ENCODE peak calls at places on chromosomes 4 and X, in four cellular contexts. Z, L, J and Y are unnamed samples.

GRCh38 chr4:20272411-20272872 is 20.7 kb downstream of the SLIT2 start:
- DNase-seq in Z (no peak), L (no peak), J (no peak), Y (no peak)

GRCh38 chr4:74235135-74235534 is 73.1 kb upstream of the EPGN start:
- DNase-seq in Z (no peak), L (no peak), J (no peak), Y (no peak)

GRCh38 chr4:173855015-173855414 is 325.0 kb upstream of the HAND2 start:
- DNase-seq in Z (no peak), L (no peak), J (no peak), Y (no peak)

GRCh38 chrX:386239-386767 is 404 bp downstream of the PPP2R3B start:
- DNase-seq in Z (no peak), L (no peak), J (peak; percentile 67), Y (no peak)

GRCh38 chr4:55475394-55476243 is 71.1 kb downstream of the CLOCK start:
- DNase-seq in Z (no peak), L (no peak), J (peak; percentile 17), Y (no peak)

GRCh38 chr4:102344520-102344954 is 745 bp downstream of the SLC39A8 start:
- DNase-seq in Z (no peak), L (no peak), J (peak; percentile 87), Y (peak; percentile 76)

GRCh38 chrX:133813991-133814390 is 171.4 kb downstream of the GPC3 start:
- DNase-seq in Z (no peak), L (no peak), J (no peak), Y (no peak)

GRCh38 chr4:173531085-173531965 is 1.3 kb upstream of the HAND2 start:
- DNase-seq in Z (no peak), L (no peak), J (no peak), Y (no peak)

GRCh38 chr4:24235609-24236008 is 345.8 kb upstream of the PPARGC1A start:
- DNase-seq in Z (no peak), L (no peak), J (no peak), Y (no peak)

GRCh38 chr4:114272226-114272625 is 292.8 kb upstream of the ARSJ start:
- DNase-seq in Z (no peak), L (no peak), J (no peak), Y (no peak)

GRCh38 chr4:41660350-41660749 is 88.2 kb downstream of the PHOX2B start:
- DNase-seq in Z (no peak), L (no peak), J (no peak), Y (no peak)

GRCh38 chr4:113077611-113078010 is 28.2 kb downstream of the ANK2 start:
- DNase-seq in Z (no peak), L (no peak), J (no peak), Y (no peak)

GRCh38 chr4:145670422-145670821 is 9.5 kb upstream of the C4orf51 start:
- DNase-seq in Z (no peak), L (no peak), J (no peak), Y (no peak)

GRCh38 chr4:16129336-16129735 is 45.5 kb upstream of the PROM1 start:
- DNase-seq in Z (no peak), L (no peak), J (no peak), Y (no peak)

GRCh38 chr4:132071815-132072214 is 1077.3 kb upstream of the PCDH10 start:
- DNase-seq in Z (no peak), L (no peak), J (no peak), Y (no peak)

GRCh38 chr4:107824367-107825071 is at the start of gene SGMS2:
- DNase-seq in Z (peak; percentile 97), L (peak; percentile 89), J (peak; percentile 15), Y (peak; percentile 45)

GRCh38 chrX:104370089-104370488 is 115.4 kb upstream of the ESX1 start:
- DNase-seq in Z (no peak), L (no peak), J (no peak), Y (no peak)

GRCh38 chrX:63917296-63917695 is 132.3 kb upstream of the ARHGEF9 start:
- DNase-seq in Z (no peak), L (no peak), J (no peak), Y (no peak)

GRCh38 chr4:15469402-15470148 is at the start of gene CC2D2A:
- DNase-seq in Z (peak; percentile 53), L (peak; percentile 6), J (no peak), Y (no peak)

GRCh38 chr4:56910172-56910967 is 2.7 kb downstream of the REST start:
- DNase-seq in Z (no peak), L (no peak), J (no peak), Y (no peak)

GRCh38 chrX:49199906-49200771 is at the start of gene SYP:
- DNase-seq in Z (peak; percentile 95), L (peak; percentile 84), J (peak; percentile 88), Y (peak; percentile 90)

GRCh38 chr4:121050251-121050650 is 22.1 kb downstream of the NDNF start:
- DNase-seq in Z (no peak), L (no peak), J (no peak), Y (no peak)
- TF ChIP-seq CTCF in Z (peak; percentile 20), L (peak; percentile 7), J (peak; percentile 34), Y (no peak)

GRCh38 chrX:91414710-91415109 is 19.9 kb upstream of the PABPC5 start:
- DNase-seq in Z (no peak), L (no peak), J (no peak), Y (no peak)
- TF ChIP-seq CTCF in Z (peak; percentile 38), L (peak; percentile 24), J (no peak), Y (no peak)

DNA sequence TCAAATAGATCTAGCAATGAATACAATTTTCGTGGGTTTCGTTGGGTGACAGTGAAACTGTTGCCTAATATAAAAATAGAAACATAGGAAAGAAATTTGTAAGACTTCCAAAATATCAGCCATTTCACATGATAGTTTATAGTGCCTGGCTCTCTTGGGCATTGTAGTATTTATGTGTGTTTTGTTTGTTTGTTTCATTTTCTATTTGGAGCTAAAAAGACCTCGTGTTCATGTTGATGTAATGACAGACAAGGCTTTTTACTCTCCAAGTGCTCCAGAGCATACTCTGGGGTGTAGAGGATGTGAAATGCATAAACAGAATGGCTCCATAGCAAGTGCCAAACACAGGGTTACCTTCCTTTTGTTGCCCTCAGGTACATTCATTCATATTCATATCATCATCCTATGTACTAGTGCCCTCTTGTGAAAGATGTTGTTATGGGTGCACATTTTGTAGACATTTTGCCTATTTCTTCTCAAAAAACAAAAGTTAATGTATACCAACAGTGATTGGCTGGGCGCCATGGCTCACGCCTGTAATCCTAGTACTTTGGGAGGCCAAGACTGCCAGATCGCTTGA is 100.7 kb upstream of the AMOT start:
- DNase-seq in Z (no peak), L (no peak), J (no peak), Y (peak; percentile 10)
- TF ChIP-seq CTCF in Z (no peak), L (no peak), J (peak; percentile 36), Y (no peak)

DNA sequence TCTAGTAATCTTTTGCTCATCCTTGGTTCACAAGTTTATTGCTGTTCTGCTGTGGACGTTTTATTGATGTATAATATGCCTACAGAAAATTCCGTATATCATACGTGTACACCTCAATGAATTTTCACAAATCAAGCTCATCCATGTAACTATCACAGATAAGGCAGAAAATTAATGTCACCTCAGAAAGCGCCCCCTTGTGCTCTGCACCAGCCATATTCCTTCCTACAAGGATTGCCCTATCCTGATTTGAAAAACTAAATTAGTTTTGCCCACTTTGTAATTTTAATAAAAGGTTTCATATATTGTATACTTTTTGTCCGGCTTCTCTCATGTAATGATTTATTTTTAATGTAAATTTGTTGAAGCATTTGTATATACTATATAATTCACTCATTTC is 390.8 kb downstream of the ADGRL3 start:
- DNase-seq in Z (no peak), L (no peak), J (no peak), Y (no peak)
- TF ChIP-seq CTCF in Z (no peak), L (no peak), J (no peak), Y (no peak)

GRCh38 chr4:170202721-170203120 is 113.0 kb upstream of the AADAT start:
- DNase-seq in Z (no peak), L (no peak), J (peak; percentile 15), Y (no peak)

GRCh38 chr4:170193496-170193895 is 103.7 kb upstream of the AADAT start:
- DNase-seq in Z (no peak), L (no peak), J (no peak), Y (no peak)

GRCh38 chr4:170198742-170199141 is 109.0 kb upstream of the AADAT start:
- DNase-seq in Z (no peak), L (no peak), J (no peak), Y (no peak)
- TF ChIP-seq CTCF in Z (no peak), L (no peak), J (no peak), Y (no peak)

GRCh38 chr4:143085224-143085623 is 99.5 kb upstream of the USP38 start:
- DNase-seq in Z (no peak), L (no peak), J (no peak), Y (no peak)
- TF ChIP-seq CTCF in Z (peak; percentile 25), L (no peak), J (peak; percentile 7), Y (no peak)